ENCODE peak calls at places on chromosomes 4 and X, in nine cellular contexts. S is upper lobe of right lung; N is KBM-7; U is H9; Q is esophagus squamous epithelium; E is KG1; C is iris pigment epithelial cell; G is activated CD4-positive, alpha-beta T cell treated with anti-CD3 and anti-CD28 coated beads, Interleukin-2, amount 50 U/mL, for 4 hours; R is EL. W is an unnamed sample.

GRCh38 chrX:48531359-48531954 is 8.1 kb upstream of the TBC1D25 start:
- DNase-seq in S (no peak), N (no peak), U (no peak), Q (no peak), E (no peak), C (peak; percentile 79), G (no peak), R (peak; percentile 65), W (no peak)

GRCh38 chr4:177271091-177271490 is 38.6 kb upstream of the NEIL3 start:
- DNase-seq in S (no peak), N (no peak), U (no peak), Q (no peak), E (no peak), C (no peak), G (no peak), R (no peak), W (no peak)

GRCh38 chr4:111556141-111556781 is 589.0 kb upstream of the FAM241A start:
- DNase-seq in S (no peak), N (no peak), U (no peak), Q (no peak), E (no peak), C (peak; percentile 75), G (no peak), R (peak; percentile 48), W (no peak)

GRCh38 chrX:55167124-55167523 is 53.0 kb upstream of the PAGE5 start:
- DNase-seq in S (no peak), N (no peak), U (no peak), Q (no peak), E (no peak), C (no peak), G (no peak), R (peak; percentile 1), W (no peak)

GRCh38 chr4:28682872-28683271 is 1822.2 kb downstream of the STIM2 start:
- DNase-seq in S (no peak), N (no peak), U (no peak), Q (no peak), E (no peak), C (no peak), G (no peak), R (no peak), W (peak; percentile 71)

GRCh38 chr4:38316045-38316444 is 348.0 kb upstream of the KLF3 start:
- DNase-seq in S (no peak), N (no peak), U (no peak), Q (no peak), E (no peak), C (no peak), G (no peak), R (no peak), W (no peak)

GRCh38 chr4:19983072-19983471 is 268.6 kb upstream of the SLIT2 start:
- DNase-seq in S (no peak), N (no peak), U (no peak), Q (no peak), E (no peak), C (peak; percentile 99), G (no peak), R (peak; percentile 94), W (no peak)

GRCh38 chr4:56908206-56909082 is 744 bp downstream of the REST start:
- DNase-seq in S (peak; percentile 89), N (peak; percentile 76), U (peak; percentile 87), Q (no peak), E (peak; percentile 62), C (peak; percentile 78), G (peak; percentile 56), R (peak; percentile 65), W (peak; percentile 95)

GRCh38 chr4:26020083-26020668 is 106.2 kb downstream of the SMIM20 start:
- DNase-seq in S (no peak), N (no peak), U (no peak), Q (no peak), E (no peak), C (peak; percentile 93), G (peak; percentile 16), R (peak; percentile 45), W (no peak)

GRCh38 chrX:49204709-49205108 is 4.7 kb upstream of the SYP start:
- DNase-seq in S (no peak), N (no peak), U (no peak), Q (no peak), E (no peak), C (no peak), G (no peak), R (no peak), W (no peak)

GRCh38 chr4:84381759-84382158 is 117.3 kb downstream of the NKX6-1 start:
- DNase-seq in S (no peak), N (no peak), U (no peak), Q (no peak), E (no peak), C (no peak), G (no peak), R (no peak), W (no peak)

GRCh38 chr4:168610911-168611530 is 114.2 kb downstream of the PALLD start:
- DNase-seq in S (no peak), N (peak; percentile 75), U (no peak), Q (no peak), E (no peak), C (no peak), G (no peak), R (peak; percentile 33), W (no peak)